ENCODE peak calls at places on chromosomes 5 and 9, in four cellular contexts. J, T, I and Q are unnamed samples.

GRCh38 chr9:94734054-94734754 is 7.7 kb downstream of the AOPEP start:
- DNase-seq in I (no peak), J (no peak), T (no peak), Q (no peak)

GRCh38 chr5:72394688-72395087 is 74.5 kb downstream of the PTCD2 start:
- DNase-seq in J (no peak), I (no peak), T (no peak), Q (no peak)

GRCh38 chr9:124210697-124211096 is 47.1 kb upstream of the NEK6 start:
- DNase-seq in T (no peak), I (no peak), J (no peak), Q (no peak)

GRCh38 chr5:97088774-97089148 is 53.6 kb downstream of the LIX1 start:
- DNase-seq in T (no peak), I (no peak), J (no peak), Q (no peak)

GRCh38 chr5:111741270-111741669 is 15.7 kb downstream of the NREP start:
- DNase-seq in I (no peak), T (no peak), J (no peak), Q (no peak)

GRCh38 chr5:33313150-33313549 is 127.6 kb upstream of the TARS1 start:
- DNase-seq in J (no peak), T (no peak), I (no peak), Q (no peak)

GRCh38 chr9:6907772-6908381 is 150.1 kb downstream of the KDM4C start:
- DNase-seq in I (peak), T (peak), J (no peak), Q (no peak)

GRCh38 chr9:134676886-134677285 is 35.3 kb downstream of the COL5A1 start:
- DNase-seq in J (no peak), T (no peak), I (no peak), Q (no peak)

GRCh38 chr9:97895695-97896332 is 26.5 kb downstream of the TRMO start:
- DNase-seq in T (peak), J (no peak), I (no peak), Q (peak)

GRCh38 chr9:68747043-68747533 is 42.0 kb downstream of the PIP5K1B start:
- DNase-seq in I (no peak), J (no peak), T (no peak), Q (no peak)

GRCh38 chr5:163912023-163912422 is 406.6 kb downstream of the MAT2B start:
- DNase-seq in I (no peak), T (no peak), J (no peak), Q (no peak)

GRCh38 chr9:78354324-78354973 is 57.5 kb downstream of the PSAT1 start:
- DNase-seq in T (no peak), J (no peak), I (no peak), Q (peak)

GRCh38 chr5:160270704-160271103 is 41.4 kb downstream of the FABP6 start:
- DNase-seq in T (no peak), J (no peak), I (no peak), Q (no peak)

GRCh38 chr5:141734501-141735231 is 52.6 kb upstream of the ARAP3 start:
- DNase-seq in T (no peak), J (no peak), I (peak), Q (peak)

GRCh38 chr9:87422999-87423398 is 74.7 kb upstream of the DAPK1 start:
- DNase-seq in I (no peak), T (no peak), J (no peak), Q (no peak)

GRCh38 chr5:90562331-90562730 is 3.7 kb downstream of the ADGRV1 start:
- DNase-seq in T (no peak), I (no peak), J (no peak), Q (no peak)